ENCODE peak calls at places on chromosomes 6 and 20, in ten cellular contexts. Z, D, F, I, N, Y, K, X, C and E are unnamed samples.

GRCh38 chr6:141521440-141521839 is 611.3 kb upstream of the GJE1 start:
- DNase-seq in Z (no peak), D (peak), F (no peak), I (no peak), N (no peak), Y (peak), K (no peak), X (no peak), C (no peak), E (peak)

GRCh38 chr6:95293257-95293656 is 284.1 kb upstream of the MANEA start:
- DNase-seq in Z (no peak), D (no peak), F (no peak), I (no peak), N (no peak), Y (no peak), K (no peak), X (no peak), C (no peak), E (no peak)

GRCh38 chr6:133553652-133554051 is 312.5 kb downstream of the EYA4 start:
- DNase-seq in Z (peak), D (peak), F (peak), I (peak), N (peak), Y (peak), K (peak), X (peak), C (no peak), E (peak)

GRCh38 chr20:8373579-8373978 is 241.5 kb downstream of the PLCB1 start:
- DNase-seq in Z (no peak), D (no peak), F (no peak), I (no peak), N (no peak), Y (no peak), K (no peak), X (no peak), C (no peak), E (no peak)

GRCh38 chr6:34657037-34657306 is 39.6 kb downstream of the ILRUN start:
- DNase-seq in Z (peak), D (peak), F (peak), I (no peak), N (no peak), Y (no peak), K (no peak), X (peak), C (no peak), E (no peak)

GRCh38 chr6:106666290-106667021 is 37.1 kb downstream of the QRSL1 start:
- DNase-seq in Z (no peak), D (no peak), F (no peak), I (peak), N (no peak), Y (no peak), K (peak), X (no peak), C (no peak), E (no peak)

GRCh38 chr20:52031206-52031573 is 160.4 kb downstream of the ZFP64 start:
- DNase-seq in Z (peak), D (no peak), F (no peak), I (no peak), N (no peak), Y (no peak), K (no peak), X (no peak), C (no peak), E (no peak)

GRCh38 chr6:20438462-20439070 is 36.9 kb downstream of the E2F3 start:
- DNase-seq in Z (no peak), D (peak), F (no peak), I (no peak), N (no peak), Y (no peak), K (no peak), X (no peak), C (no peak), E (no peak)

GRCh38 chr6:2102966-2103365 is 142.4 kb downstream of the GMDS start:
- DNase-seq in Z (no peak), D (no peak), F (no peak), I (no peak), N (no peak), Y (no peak), K (no peak), X (no peak), C (no peak), E (no peak)

GRCh38 chr6:22558288-22558882 is 11.0 kb upstream of the HDGFL1 start:
- DNase-seq in Z (no peak), D (no peak), F (no peak), I (no peak), N (no peak), Y (no peak), K (no peak), X (no peak), C (no peak), E (no peak)

GRCh38 chr6:139540276-139540675 is 165.8 kb upstream of the CITED2 start:
- DNase-seq in Z (peak), D (peak), F (peak), I (no peak), N (no peak), Y (peak), K (no peak), X (no peak), C (no peak), E (peak)

GRCh38 chr6:46216879-46217278 is 46.1 kb upstream of the ENPP5 start:
- DNase-seq in Z (no peak), D (no peak), F (no peak), I (no peak), N (no peak), Y (no peak), K (no peak), X (no peak), C (no peak), E (no peak)

GRCh38 chr6:54579011-54579410 is 267.6 kb upstream of the FAM83B start:
- DNase-seq in Z (peak), D (no peak), F (peak), I (no peak), N (peak), Y (no peak), K (no peak), X (no peak), C (no peak), E (no peak)

GRCh38 chr20:54200487-54201267 is 7.2 kb upstream of the PFDN4 start:
- DNase-seq in Z (no peak), D (no peak), F (no peak), I (no peak), N (no peak), Y (no peak), K (no peak), X (no peak), C (no peak), E (no peak)

GRCh38 chr6:31321820-31322219 is 35.2 kb downstream of the HLA-B start:
- DNase-seq in Z (no peak), D (no peak), F (no peak), I (no peak), N (no peak), Y (no peak), K (no peak), X (no peak), C (no peak), E (no peak)
- TF ChIP-seq CTCF in Z (no peak), D (no peak), F (no peak), I (no peak), N (no peak), Y (no peak), K (no peak), X (no peak), C (no peak), E (no peak)

DNA sequence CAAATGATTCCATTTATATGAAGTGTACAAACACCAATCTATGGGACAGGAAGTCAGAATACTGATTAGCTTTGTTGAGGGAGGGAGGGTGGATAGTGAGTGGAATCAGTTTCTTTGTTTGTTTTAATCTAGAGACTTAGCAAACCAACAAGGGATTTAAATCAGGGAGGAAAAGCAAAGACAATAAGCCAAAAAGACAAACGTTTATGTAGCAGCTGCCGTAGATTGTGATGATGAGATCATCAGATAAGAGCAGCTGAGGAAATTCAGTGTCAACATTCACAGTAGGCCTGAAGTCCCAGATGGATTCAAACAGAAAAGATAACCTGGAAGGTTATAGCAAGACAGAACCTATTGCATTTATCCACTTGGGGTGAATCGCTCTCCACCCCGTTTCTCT is 105.0 kb upstream of the SYNDIG1 start:
- DNase-seq in Z (no peak), D (no peak), F (no peak), I (no peak), N (no peak), Y (no peak), K (no peak), X (no peak), C (no peak), E (no peak)
- TF ChIP-seq CTCF in Z (no peak), D (no peak), F (no peak), I (no peak), N (no peak), Y (no peak), K (no peak), X (no peak), C (no peak), E (no peak)

GRCh38 chr6:90611543-90611864 is 24.6 kb upstream of the MAP3K7 start:
- DNase-seq in Z (no peak), D (no peak), F (no peak), I (no peak), N (no peak), Y (peak), K (no peak), X (no peak), C (no peak), E (no peak)
- TF ChIP-seq CTCF in Z (no peak), D (no peak), F (no peak), I (no peak), N (peak), Y (peak), K (no peak), X (no peak), C (no peak), E (no peak)

DNA sequence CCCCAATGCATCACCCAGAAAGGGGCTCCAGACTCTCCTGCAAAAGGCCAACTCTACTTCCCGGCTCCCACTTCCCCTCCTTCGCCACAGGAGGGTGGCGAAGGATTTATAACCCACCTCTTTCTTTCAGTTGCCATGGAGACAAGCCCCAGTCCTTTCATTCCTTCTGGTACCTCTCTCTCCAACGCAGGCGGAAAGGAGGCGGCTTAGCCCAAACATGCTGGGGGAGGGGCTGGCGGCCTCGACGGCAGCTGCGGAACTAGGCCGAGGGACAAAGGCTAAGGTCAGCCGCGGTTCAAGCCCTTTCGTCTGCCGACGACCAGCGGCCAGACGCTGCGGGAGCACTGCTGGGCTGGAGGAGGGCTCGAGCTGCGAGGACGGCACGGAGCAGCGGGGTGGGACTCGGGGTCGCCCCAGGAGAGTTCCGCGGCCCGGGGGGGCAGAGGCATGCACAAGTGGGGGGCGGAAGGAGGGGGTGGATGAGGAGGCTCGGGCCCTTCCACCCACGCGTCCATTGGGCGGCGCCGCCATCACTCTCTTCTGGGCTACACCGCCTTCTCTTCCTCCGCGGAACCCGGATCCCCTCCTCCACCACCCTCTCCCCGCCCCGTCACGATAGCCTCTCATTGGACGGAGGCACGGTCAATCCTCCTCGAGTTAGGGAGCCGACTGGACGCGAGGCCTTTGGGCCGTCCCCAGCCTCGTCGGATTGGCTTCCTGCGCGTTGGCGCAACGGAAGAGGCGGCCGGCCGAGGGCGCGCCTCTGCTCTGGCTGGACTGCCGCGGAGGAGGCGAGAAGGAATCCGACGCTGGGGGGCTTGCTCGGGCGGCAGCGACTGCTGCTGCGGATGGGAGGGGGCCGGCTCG is at the start of gene PANK2:
- DNase-seq in Z (peak), D (peak), F (peak), I (peak), N (peak), Y (peak), K (peak), X (peak), C (peak), E (peak)
- TF ChIP-seq CTCF in Z (peak), D (peak), F (peak), I (peak), N (peak), Y (peak), K (peak), X (peak), C (peak), E (peak)

GRCh38 chr6:44224154-44224977 is 971 bp downstream of the SLC29A1 start:
- DNase-seq in Z (no peak), D (no peak), F (no peak), I (peak), N (no peak), Y (no peak), K (peak), X (no peak), C (no peak), E (no peak)
- TF ChIP-seq CTCF in Z (no peak), D (no peak), F (no peak), I (no peak), N (no peak), Y (no peak), K (peak), X (no peak), C (no peak), E (no peak)